ENCODE peak calls at places on chromosome 19, in four cellular contexts. F, H, P and O are unnamed samples.

GRCh38 chr19:2750739-2751437 is 11.1 kb upstream of the SLC39A3 start:
- DNase-seq in F (no peak), H (no peak), P (no peak), O (no peak)

GRCh38 chr19:46240693-46241092 is 11.2 kb downstream of the IGFL1 start:
- DNase-seq in F (no peak), H (no peak), P (no peak), O (no peak)

GRCh38 chr19:39941615-39942507 is 7.4 kb upstream of the FCGBP start:
- DNase-seq in F (no peak), H (no peak), P (no peak), O (no peak)

GRCh38 chr19:39546599-39546998 is 6.6 kb upstream of the EID2 start:
- DNase-seq in F (no peak), H (no peak), P (no peak), O (no peak)

GRCh38 chr19:16191216-16191908 is 6.2 kb downstream of the FAM32A start:
- DNase-seq in F (no peak), H (no peak), P (peak; percentile 45), O (no peak)

GRCh38 chr19:12092065-12092867 is 27.7 kb downstream of the ZNF844 start:
- DNase-seq in F (peak; percentile 95), H (peak; percentile 90), P (peak; percentile 90), O (peak; percentile 87)

GRCh38 chr19:37370880-37371661 is at the start of gene ZNF527:
- DNase-seq in F (peak; percentile 99), H (peak; percentile 98), P (peak; percentile 97), O (peak; percentile 98)

GRCh38 chr19:44770550-44771257 is 7.0 kb upstream of the CBLC start:
- DNase-seq in F (peak; percentile 97), H (peak; percentile 88), P (peak; percentile 94), O (peak; percentile 91)

GRCh38 chr19:55579766-55580621 is 654 bp downstream of the ZNF579 start:
- DNase-seq in F (no peak), H (peak; percentile 31), P (no peak), O (no peak)

GRCh38 chr19:23686622-23687423 is at the start of gene ZNF675:
- DNase-seq in F (peak; percentile 96), H (peak; percentile 93), P (peak; percentile 87), O (peak; percentile 97)

GRCh38 chr19:1284979-1285736 is 515 bp upstream of the EFNA2 start:
- DNase-seq in F (peak; percentile 72), H (no peak), P (no peak), O (no peak)

GRCh38 chr19:45251452-45252354 is 632 bp downstream of the MARK4 start:
- DNase-seq in F (peak; percentile 80), H (peak; percentile 38), P (peak; percentile 69), O (no peak)

GRCh38 chr19:16886305-16886880 is 2.4 kb upstream of the F2RL3 start:
- DNase-seq in F (no peak), H (peak; percentile 81), P (no peak), O (peak; percentile 87)

GRCh38 chr19:51568456-51568855 is 2.6 kb upstream of the ZNF175 start:
- DNase-seq in F (no peak), H (no peak), P (no peak), O (no peak)

GRCh38 chr19:2042485-2043268 is 8.4 kb downstream of the MKNK2 start:
- DNase-seq in F (peak; percentile 85), H (peak; percentile 55), P (peak; percentile 74), O (no peak)

GRCh38 chr19:39052243-39052746 is 19.9 kb upstream of the FBXO27 start:
- DNase-seq in F (peak; percentile 79), H (peak; percentile 55), P (peak; percentile 85), O (peak; percentile 64)

GRCh38 chr19:51904331-51905165 is at the start of gene ZNF649:
- DNase-seq in F (peak; percentile 92), H (peak; percentile 85), P (peak; percentile 89), O (peak; percentile 83)

GRCh38 chr19:1489463-1489971 is 633 bp downstream of the PCSK4 start:
- DNase-seq in F (peak; percentile 86), H (no peak), P (peak; percentile 62), O (no peak)

GRCh38 chr19:28999733-29000433 is 213.1 kb downstream of the UQCRFS1 start:
- DNase-seq in F (peak; percentile 54), H (no peak), P (no peak), O (no peak)

GRCh38 chr19:1942078-1942933 is 1.3 kb downstream of the CSNK1G2 start:
- DNase-seq in F (peak; percentile 93), H (peak; percentile 65), P (peak; percentile 86), O (peak; percentile 85)

GRCh38 chr19:17205237-17206140 is 9.7 kb upstream of the USE1 start:
- DNase-seq in F (no peak), H (peak; percentile 64), P (peak; percentile 84), O (no peak)

GRCh38 chr19:41154060-41154459 is 39.0 kb upstream of the CYP2S1 start:
- DNase-seq in F (no peak), H (no peak), P (no peak), O (no peak)

GRCh38 chr19:55467236-55468053 is 2.9 kb upstream of the C19orf85 start:
- DNase-seq in F (peak; percentile 87), H (peak; percentile 80), P (peak; percentile 92), O (peak; percentile 81)

GRCh38 chr19:1980782-1981181 is 34.7 kb downstream of the BTBD2 start:
- DNase-seq in F (peak; percentile 74), H (no peak), P (no peak), O (no peak)

GRCh38 chr19:55081773-55082022 is 6.0 kb downstream of the EPS8L1 start:
- DNase-seq in F (no peak), H (no peak), P (no peak), O (no peak)

GRCh38 chr19:10194500-10195198 is at the start of gene DNMT1:
- DNase-seq in F (peak; percentile 99), H (peak; percentile 95), P (peak; percentile 90), O (peak; percentile 93)

GRCh38 chr19:47445937-47446402 is 25.7 kb downstream of the SLC8A2 start:
- DNase-seq in F (peak; percentile 89), H (no peak), P (peak; percentile 79), O (no peak)

GRCh38 chr19:40907968-40908735 is 26.1 kb upstream of the CYP2A7 start:
- DNase-seq in F (no peak), H (no peak), P (peak; percentile 75), O (no peak)

GRCh38 chr19:45528744-45529453 is 21.6 kb downstream of the VASP start:
- DNase-seq in F (peak; percentile 85), H (no peak), P (peak; percentile 75), O (no peak)

GRCh38 chr19:3277649-3278048 is 53.2 kb downstream of the CELF5 start:
- DNase-seq in F (no peak), H (no peak), P (no peak), O (no peak)

GRCh38 chr19:40465025-40465780 is at the start of gene BLVRB:
- DNase-seq in F (no peak), H (no peak), P (no peak), O (peak; percentile 77)

GRCh38 chr19:45920458-45920857 is 5.9 kb upstream of the NANOS2 start:
- DNase-seq in F (peak; percentile 24), H (no peak), P (no peak), O (no peak)

DNA sequence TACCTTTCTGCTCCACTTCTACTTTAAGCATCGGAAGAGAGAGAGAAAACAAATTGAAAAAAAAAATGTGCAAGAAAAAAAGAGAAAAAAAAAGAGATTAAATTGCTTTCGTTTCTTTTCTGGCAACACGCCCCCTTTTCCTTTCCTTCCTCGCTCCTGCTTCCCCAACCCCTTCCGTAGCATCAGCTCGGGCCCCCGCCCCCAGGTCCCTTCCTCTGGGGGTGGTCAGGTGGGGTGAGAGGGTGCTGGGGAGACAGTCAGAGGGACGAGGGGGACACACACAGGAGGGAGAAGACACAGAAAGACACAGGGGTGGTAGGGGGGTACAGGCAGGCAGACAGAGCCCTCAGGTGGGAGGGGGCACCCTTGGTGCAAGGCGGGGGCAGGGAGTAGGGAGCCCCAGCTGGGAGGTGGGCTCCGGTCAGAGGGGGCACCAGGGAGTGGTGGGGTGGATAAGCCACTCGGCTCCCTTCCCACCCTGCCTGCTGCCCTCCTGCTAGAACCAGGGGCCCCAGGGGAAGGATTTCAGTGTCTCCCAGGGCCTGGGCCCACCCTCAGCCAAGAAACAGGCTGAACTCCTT is 30.7 kb upstream of the ASF1B start:
- DNase-seq in F (no peak), H (no peak), P (no peak), O (no peak)
- H3K4me3 ChIP-seq in F (no peak overlapping the region), H (peak overlapping the region; percentile 27), P (no peak overlapping the region), O (no peak overlapping the region)

GRCh38 chr19:8487137-8487851 is 15.1 kb downstream of the PRAM1 start:
- DNase-seq in F (no peak), H (no peak), P (peak; percentile 44), O (no peak)
- H3K4me3 ChIP-seq in F (no peak overlapping the region), H (no peak overlapping the region), P (no peak overlapping the region), O (no peak overlapping the region)

DNA sequence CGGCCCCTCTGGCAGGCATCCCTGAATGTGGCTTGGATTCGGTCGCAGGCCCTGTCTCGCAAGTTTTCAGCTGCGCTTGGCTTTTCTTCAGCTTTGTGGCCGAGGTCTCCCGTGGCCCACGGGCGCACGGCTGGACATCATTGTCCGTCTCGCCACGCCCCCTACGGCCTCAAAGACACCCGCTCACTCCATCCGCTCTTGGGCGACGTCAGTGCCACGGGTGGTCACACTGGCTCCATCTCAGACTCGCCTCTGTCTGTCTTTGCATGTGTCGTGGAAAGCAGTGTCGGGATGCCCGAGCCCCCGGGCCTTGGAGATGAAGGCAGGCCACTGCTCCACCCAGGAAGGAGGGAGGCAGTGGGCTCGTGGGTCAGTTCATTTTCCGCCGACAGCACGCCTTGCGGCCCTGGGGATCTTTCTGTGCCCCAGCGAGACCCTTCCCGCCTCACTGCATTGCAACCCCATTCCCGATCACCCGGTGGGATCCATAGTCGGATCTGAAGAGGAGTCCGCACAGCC is 51.0 kb downstream of the ZNF146 start:
- DNase-seq in F (no peak), H (no peak), P (no peak), O (no peak)
- H3K4me3 ChIP-seq in F (no peak overlapping the region), H (peak overlapping the region; percentile 56), P (no peak overlapping the region), O (no peak overlapping the region)

DNA sequence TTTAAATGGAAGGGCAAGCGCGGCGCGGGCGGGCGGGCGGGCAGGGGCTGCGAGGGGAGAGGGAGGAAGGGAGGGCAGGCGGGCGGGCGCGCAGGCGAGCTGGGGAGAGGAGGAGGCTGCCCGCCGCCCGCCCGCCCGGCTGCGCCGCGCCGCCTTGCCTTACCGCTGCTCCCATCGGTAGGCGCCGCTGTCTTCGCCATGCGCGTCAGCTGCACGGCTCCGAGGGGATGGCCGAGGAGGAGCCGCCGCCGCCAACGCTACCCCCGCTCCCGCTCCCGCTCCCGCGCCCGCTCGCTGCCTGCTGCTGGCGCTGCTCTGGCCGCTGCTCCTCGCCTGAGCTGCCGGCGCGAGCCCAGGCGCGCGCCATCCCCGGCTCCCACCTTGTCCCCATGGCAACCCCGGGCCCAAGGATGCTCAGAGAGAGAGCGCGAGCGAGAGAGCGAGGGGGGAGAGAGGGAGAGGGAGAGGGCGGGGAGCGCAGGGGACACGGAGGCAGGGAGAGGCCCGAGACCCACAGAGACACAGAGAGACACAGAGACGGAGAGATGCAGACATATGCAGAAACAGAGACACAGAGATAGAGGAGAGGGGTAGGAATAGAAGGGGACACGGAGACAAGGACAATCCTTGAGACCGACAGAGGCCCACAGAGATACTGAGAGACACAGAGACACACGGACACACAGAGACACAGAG is 40.3 kb downstream of the DEDD2 start:
- DNase-seq in F (peak; percentile 88), H (peak; percentile 73), P (peak; percentile 90), O (no peak)
- H3K4me3 ChIP-seq in F (no peak overlapping the region), H (peak overlapping the region; percentile 49), P (no peak overlapping the region), O (peak overlapping the region; percentile 32)

GRCh38 chr19:13880059-13880672 is 3.2 kb downstream of the NANOS3 start:
- DNase-seq in F (peak; percentile 99), H (peak; percentile 99), P (peak; percentile 99), O (peak; percentile 99)
- H3K4me3 ChIP-seq in F (no peak overlapping the region), H (peak overlapping the region; percentile 28), P (no peak overlapping the region), O (peak overlapping the region; percentile 35)